ENCODE peak calls at places on chromosomes 11 and 22, in five cellular contexts. One of them, this sample, is unnamed.

GRCh38 chr11:109854696-109855095 is 238.5 kb upstream of the ZC3H12C start:
- DNase-seq in HepG2: no peak
- DNase-seq in K562: no peak
- DNase-seq in GM12878: no peak
- DNase-seq in H1: no peak
- DNase-seq in this sample: no peak

GRCh38 chr11:66546966-66547661 is 411 bp downstream of the ACTN3 start:
- DNase-seq in HepG2: no peak
- DNase-seq in K562: no peak
- DNase-seq in GM12878: no peak
- DNase-seq in H1: peak
- DNase-seq in this sample: no peak

GRCh38 chr22:19497245-19497644 is 17.5 kb downstream of the CDC45 start:
- DNase-seq in HepG2: no peak
- DNase-seq in K562: peak
- DNase-seq in GM12878: no peak
- DNase-seq in H1: no peak
- DNase-seq in this sample: no peak

GRCh38 chr22:45831394-45831793 is 145.6 kb downstream of the WNT7B start:
- DNase-seq in HepG2: no peak
- DNase-seq in K562: no peak
- DNase-seq in GM12878: no peak
- DNase-seq in H1: no peak
- DNase-seq in this sample: no peak

GRCh38 chr22:27299181-27300085 is 502.1 kb downstream of the MN1 start:
- DNase-seq in HepG2: no peak
- DNase-seq in K562: peak
- DNase-seq in GM12878: no peak
- DNase-seq in H1: no peak
- DNase-seq in this sample: peak

GRCh38 chr22:35777335-35777975 is 59.8 kb downstream of the APOL5 start:
- DNase-seq in HepG2: no peak
- DNase-seq in K562: no peak
- DNase-seq in GM12878: no peak
- DNase-seq in H1: no peak
- DNase-seq in this sample: no peak

GRCh38 chr22:39144101-39144815 is 8.2 kb downstream of the CBX7 start:
- DNase-seq in HepG2: no peak
- DNase-seq in K562: no peak
- DNase-seq in GM12878: peak
- DNase-seq in H1: no peak
- DNase-seq in this sample: peak

GRCh38 chr22:26953380-26953807 is 296.0 kb downstream of the MIAT start:
- DNase-seq in HepG2: no peak
- DNase-seq in K562: no peak
- DNase-seq in GM12878: no peak
- DNase-seq in H1: peak
- DNase-seq in this sample: peak

GRCh38 chr11:109654091-109654490 is 232.1 kb downstream of the C11orf87 start:
- DNase-seq in HepG2: no peak
- DNase-seq in K562: no peak
- DNase-seq in GM12878: no peak
- DNase-seq in H1: no peak
- DNase-seq in this sample: no peak

GRCh38 chr11:118928870-118929495 is 3.3 kb upstream of the BCL9L start:
- DNase-seq in HepG2: peak
- DNase-seq in K562: peak
- DNase-seq in GM12878: no peak
- DNase-seq in H1: peak
- DNase-seq in this sample: peak

GRCh38 chr22:28014141-28015055 is 95.3 kb upstream of the PITPNB start:
- DNase-seq in HepG2: no peak
- DNase-seq in K562: no peak
- DNase-seq in GM12878: no peak
- DNase-seq in H1: no peak
- DNase-seq in this sample: no peak

GRCh38 chr11:71078482-71078881 is 173.9 kb downstream of the SHANK2 start:
- DNase-seq in HepG2: no peak
- DNase-seq in K562: peak
- DNase-seq in GM12878: no peak
- DNase-seq in H1: no peak
- DNase-seq in this sample: peak

GRCh38 chr22:38271927-38272372 is 860 bp downstream of the TMEM184B start:
- DNase-seq in HepG2: no peak
- DNase-seq in K562: no peak
- DNase-seq in GM12878: no peak
- DNase-seq in H1: peak
- DNase-seq in this sample: peak

GRCh38 chr11:64356498-64357411 is 2.2 kb upstream of the RPS6KA4 start:
- DNase-seq in HepG2: peak
- DNase-seq in K562: peak
- DNase-seq in GM12878: no peak
- DNase-seq in H1: peak
- DNase-seq in this sample: peak

GRCh38 chr11:8826145-8826786 is 84.7 kb upstream of the AKIP1 start:
- DNase-seq in HepG2: peak
- DNase-seq in K562: peak
- DNase-seq in GM12878: no peak
- DNase-seq in H1: no peak
- DNase-seq in this sample: peak

GRCh38 chr11:128458316-128458715 is 129.0 kb downstream of the ETS1 start:
- DNase-seq in HepG2: no peak
- DNase-seq in K562: no peak
- DNase-seq in GM12878: no peak
- DNase-seq in H1: no peak
- DNase-seq in this sample: no peak

GRCh38 chr11:3894128-3894731 is 38.8 kb downstream of the STIM1 start:
- DNase-seq in HepG2: no peak
- DNase-seq in K562: peak
- DNase-seq in GM12878: peak
- DNase-seq in H1: no peak
- DNase-seq in this sample: no peak

GRCh38 chr11:60917267-60917666 is 3.3 kb downstream of the TMEM109 start:
- DNase-seq in HepG2: no peak
- DNase-seq in K562: no peak
- DNase-seq in GM12878: no peak
- DNase-seq in H1: no peak
- DNase-seq in this sample: no peak

GRCh38 chr11:83007909-83008580 is 63.7 kb downstream of the RAB30 start:
- DNase-seq in HepG2: peak
- DNase-seq in K562: peak
- DNase-seq in GM12878: no peak
- DNase-seq in H1: no peak
- DNase-seq in this sample: peak

GRCh38 chr22:38462960-38463784 is 4.7 kb upstream of the KDELR3 start:
- DNase-seq in HepG2: peak
- DNase-seq in K562: peak
- DNase-seq in GM12878: no peak
- DNase-seq in H1: peak
- DNase-seq in this sample: peak

GRCh38 chr11:124339671-124340447 is 19.9 kb upstream of the OR8D2 start:
- DNase-seq in HepG2: peak
- DNase-seq in K562: no peak
- DNase-seq in GM12878: no peak
- DNase-seq in H1: no peak
- DNase-seq in this sample: no peak

GRCh38 chr11:110907629-110908028 is 195.4 kb upstream of the ARHGAP20 start:
- DNase-seq in HepG2: no peak
- DNase-seq in K562: no peak
- DNase-seq in GM12878: no peak
- DNase-seq in H1: no peak
- DNase-seq in this sample: no peak

GRCh38 chr11:10550503-10550902 is 9.5 kb upstream of the RNF141 start:
- DNase-seq in HepG2: peak
- DNase-seq in K562: no peak
- DNase-seq in GM12878: no peak
- DNase-seq in H1: no peak
- DNase-seq in this sample: no peak

GRCh38 chr22:23245045-23245798 is 64.9 kb downstream of the BCR start:
- DNase-seq in HepG2: no peak
- DNase-seq in K562: no peak
- DNase-seq in GM12878: no peak
- DNase-seq in H1: no peak
- DNase-seq in this sample: no peak

GRCh38 chr11:70065318-70066135 is 12.6 kb upstream of the ANO1 start:
- DNase-seq in HepG2: no peak
- DNase-seq in K562: no peak
- DNase-seq in GM12878: no peak
- DNase-seq in H1: peak
- DNase-seq in this sample: no peak

GRCh38 chr22:47372596-47373385 is 610.3 kb downstream of the TBC1D22A start:
- DNase-seq in HepG2: no peak
- DNase-seq in K562: no peak
- DNase-seq in GM12878: no peak
- DNase-seq in H1: no peak
- DNase-seq in this sample: no peak

GRCh38 chr11:129702410-129703390 is 112.9 kb upstream of the TMEM45B start:
- DNase-seq in HepG2: no peak
- DNase-seq in K562: no peak
- DNase-seq in GM12878: no peak
- DNase-seq in H1: no peak
- DNase-seq in this sample: no peak

GRCh38 chr22:46579751-46580449 is 40.3 kb upstream of the GRAMD4 start:
- DNase-seq in HepG2: no peak
- DNase-seq in K562: no peak
- DNase-seq in GM12878: no peak
- DNase-seq in H1: no peak
- DNase-seq in this sample: no peak

GRCh38 chr22:49440931-49441330 is 386.7 kb downstream of the BRD1 start:
- DNase-seq in HepG2: no peak
- DNase-seq in K562: no peak
- DNase-seq in GM12878: no peak
- DNase-seq in H1: no peak
- DNase-seq in this sample: no peak

GRCh38 chr22:49214976-49215375 is 612.7 kb downstream of the BRD1 start:
- DNase-seq in HepG2: no peak
- DNase-seq in K562: no peak
- DNase-seq in GM12878: no peak
- DNase-seq in H1: peak
- DNase-seq in this sample: no peak

GRCh38 chr11:78193806-78194205 is 5.1 kb downstream of the USP35 start:
- DNase-seq in HepG2: no peak
- DNase-seq in K562: no peak
- DNase-seq in GM12878: no peak
- DNase-seq in H1: no peak
- DNase-seq in this sample: no peak

DNA sequence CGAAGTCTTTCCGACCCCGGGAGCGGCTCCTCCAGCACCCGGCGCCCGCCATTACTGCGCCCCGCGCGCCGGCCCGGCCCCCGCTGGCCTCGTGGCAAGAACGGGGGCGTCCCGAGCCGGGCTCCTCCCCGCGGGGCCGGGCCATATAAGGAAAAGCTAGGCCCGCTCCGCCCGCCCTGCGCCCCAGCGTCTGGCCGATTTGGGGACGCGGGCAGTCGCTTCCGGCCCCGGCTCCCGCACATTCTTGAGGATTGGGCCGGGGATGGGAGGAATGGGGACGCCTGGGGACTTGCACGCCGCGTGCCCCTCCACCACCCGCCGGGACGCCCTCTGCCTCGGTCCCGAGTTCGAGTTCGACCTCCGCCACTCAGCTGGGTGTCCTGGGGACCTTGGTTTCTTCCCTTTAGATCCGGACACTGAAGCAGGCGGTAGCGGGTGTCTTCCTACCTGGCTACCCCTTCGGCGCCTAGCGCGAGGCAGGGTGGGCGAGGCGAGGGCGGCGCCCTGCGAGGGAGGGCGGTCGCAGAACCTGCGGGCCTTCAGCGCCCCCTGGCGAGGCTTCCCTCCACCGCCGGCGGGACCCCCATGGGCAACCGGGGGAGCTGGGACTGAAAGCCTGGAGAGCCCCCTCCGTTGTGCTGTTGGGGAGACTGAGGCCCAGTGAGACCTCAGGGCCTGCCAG is 3.8 kb downstream of the SMTN start:
- DNase-seq in HepG2: no peak
- DNase-seq in K562: peak
- DNase-seq in GM12878: peak
- DNase-seq in H1: peak
- DNase-seq in this sample: peak
- TF ChIP-seq POLR2AphosphoS5 in HepG2: no peak
- TF ChIP-seq POLR2AphosphoS5 in K562: peak
- TF ChIP-seq POLR2AphosphoS5 in GM12878: peak
- TF ChIP-seq POLR2AphosphoS5 in H1: peak
- TF ChIP-seq POLR2AphosphoS5 in this sample: peak

DNA sequence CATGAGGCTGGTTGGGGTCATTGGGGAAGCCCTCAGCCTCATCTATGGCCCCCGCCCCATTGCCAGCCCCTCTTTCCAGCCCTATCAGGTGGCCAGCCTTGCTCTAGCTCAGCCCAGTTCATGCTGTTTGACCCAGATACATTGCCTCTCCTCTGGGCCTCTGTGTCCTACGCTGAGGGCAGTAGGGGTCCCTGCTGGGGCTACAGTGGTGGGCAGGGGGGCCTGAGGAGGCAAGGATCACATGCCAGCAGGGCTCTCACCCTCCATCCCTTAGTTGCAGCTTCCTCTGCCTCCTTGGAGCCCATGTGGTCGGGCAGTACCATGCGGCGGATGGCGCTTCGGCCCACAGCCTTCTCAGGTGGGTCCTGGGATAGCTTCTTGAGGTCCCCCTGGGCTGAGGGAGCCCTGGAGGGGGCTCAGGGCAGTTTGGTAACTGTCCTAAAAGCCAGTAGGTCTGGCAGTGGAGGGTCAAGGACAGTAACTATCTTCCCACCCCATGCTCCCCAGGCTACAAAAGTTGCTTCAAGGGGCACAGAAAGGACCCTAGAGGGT is 19.2 kb downstream of the EMID1 start:
- DNase-seq in HepG2: no peak
- DNase-seq in K562: no peak
- DNase-seq in GM12878: no peak
- DNase-seq in H1: no peak
- DNase-seq in this sample: no peak
- TF ChIP-seq CREB1 in HepG2: no peak
- TF ChIP-seq CREB1 in K562: no peak
- TF ChIP-seq CREB1 in GM12878: no peak
- TF ChIP-seq CREB1 in H1: no peak
- TF ChIP-seq CREB1 in this sample: no peak

DNA sequence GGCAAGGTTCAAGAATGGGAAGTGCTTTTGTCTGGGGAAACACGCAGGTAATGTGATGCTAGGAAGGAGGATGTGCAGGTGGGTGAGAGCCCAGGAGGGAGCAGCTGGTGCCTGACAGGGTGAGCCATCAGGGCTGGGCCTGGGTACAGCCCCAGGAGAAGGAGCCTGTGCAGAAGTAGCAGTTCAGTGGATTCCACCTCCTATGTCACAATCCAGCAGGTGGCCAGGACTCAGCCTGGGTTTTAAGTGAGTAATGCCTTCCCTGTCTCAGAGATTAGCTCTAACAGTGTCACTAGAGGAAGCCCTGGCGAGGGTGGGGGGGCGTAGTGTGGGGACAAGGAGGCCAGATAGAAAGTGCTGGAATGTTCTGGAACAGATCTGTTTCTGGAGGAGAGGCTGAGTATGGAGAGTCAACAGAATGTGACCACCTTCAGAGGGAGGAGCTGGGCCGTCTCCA is 8.1 kb downstream of the RIC8A start:
- DNase-seq in HepG2: no peak
- DNase-seq in K562: peak
- DNase-seq in GM12878: no peak
- DNase-seq in H1: no peak
- DNase-seq in this sample: no peak
- TF ChIP-seq POLR2AphosphoS5 in HepG2: no peak
- TF ChIP-seq POLR2AphosphoS5 in K562: no peak
- TF ChIP-seq POLR2AphosphoS5 in GM12878: no peak
- TF ChIP-seq POLR2AphosphoS5 in H1: no peak
- TF ChIP-seq POLR2AphosphoS5 in this sample: peak

GRCh38 chr11:44870142-44870541 is 80.5 kb downstream of the TP53I11 start:
- DNase-seq in HepG2: no peak
- DNase-seq in K562: no peak
- DNase-seq in GM12878: no peak
- DNase-seq in H1: no peak
- DNase-seq in this sample: no peak
- TF ChIP-seq CREB1 in HepG2: no peak
- TF ChIP-seq CREB1 in K562: no peak
- TF ChIP-seq CREB1 in GM12878: no peak
- TF ChIP-seq CREB1 in H1: no peak
- TF ChIP-seq CREB1 in this sample: no peak

This sample was measured in GM23338.